ENCODE peak calls at places on chromosome 9, in nine cellular contexts. I, Z, R, H, F, L, M, K and S are unnamed samples.

GRCh38 chr9:137452761-137453642 is 6.1 kb downstream of the NSMF start:
- DNase-seq in I (no peak), Z (no peak), R (no peak), H (no peak), F (peak; percentile 23), L (no peak), M (no peak), K (peak; percentile 69), S (no peak)

GRCh38 chr9:116288658-116289057 is 135.1 kb downstream of the PAPPA start:
- DNase-seq in I (no peak), Z (no peak), R (no peak), H (no peak), F (no peak), L (no peak), M (no peak), K (no peak), S (no peak)

GRCh38 chr9:131080589-131080988 is 15.7 kb upstream of the AIF1L start:
- DNase-seq in I (no peak), Z (no peak), R (no peak), H (no peak), F (no peak), L (no peak), M (no peak), K (no peak), S (no peak)

GRCh38 chr9:93098236-93098946 is 2.4 kb downstream of the CARD19 start:
- DNase-seq in I (peak; percentile 85), Z (peak; percentile 65), R (no peak), H (peak; percentile 68), F (peak; percentile 82), L (no peak), M (peak; percentile 82), K (peak; percentile 97), S (peak; percentile 92)

GRCh38 chr9:126436545-126437269 is 110.1 kb downstream of the MVB12B start:
- DNase-seq in I (no peak), Z (no peak), R (no peak), H (no peak), F (no peak), L (no peak), M (no peak), K (no peak), S (no peak)

GRCh38 chr9:36937346-36937745 is 96.7 kb downstream of the PAX5 start:
- DNase-seq in I (peak; percentile 22), Z (no peak), R (no peak), H (no peak), F (no peak), L (no peak), M (no peak), K (no peak), S (no peak)

GRCh38 chr9:95772320-95773060 is 103.0 kb upstream of the ERCC6L2 start:
- DNase-seq in I (no peak), Z (no peak), R (peak; percentile 64), H (peak; percentile 49), F (peak; percentile 79), L (peak; percentile 72), M (peak; percentile 69), K (peak; percentile 93), S (no peak)

GRCh38 chr9:127908660-127908926 is 8.2 kb downstream of the ST6GALNAC4 start:
- DNase-seq in I (no peak), Z (no peak), R (no peak), H (no peak), F (no peak), L (no peak), M (no peak), K (no peak), S (no peak)

GRCh38 chr9:79263666-79264460 is 307.9 kb upstream of the TLE4 start:
- DNase-seq in I (no peak), Z (no peak), R (no peak), H (no peak), F (no peak), L (no peak), M (no peak), K (no peak), S (no peak)

GRCh38 chr9:4855861-4856260 is 63.1 kb downstream of the RCL1 start:
- DNase-seq in I (no peak), Z (no peak), R (no peak), H (no peak), F (peak; percentile 10), L (no peak), M (no peak), K (peak; percentile 73), S (no peak)

GRCh38 chr9:98906273-98907040 is 37.2 kb upstream of the COL15A1 start:
- DNase-seq in I (no peak), Z (no peak), R (peak; percentile 29), H (no peak), F (no peak), L (no peak), M (no peak), K (no peak), S (no peak)

GRCh38 chr9:29213374-29214161 is 1640.3 kb upstream of the C9orf72 start:
- DNase-seq in I (peak; percentile 34), Z (no peak), R (peak; percentile 83), H (no peak), F (no peak), L (peak; percentile 79), M (no peak), K (no peak), S (no peak)

GRCh38 chr9:124594215-124594614 is 87.0 kb upstream of the NR5A1 start:
- DNase-seq in I (no peak), Z (no peak), R (no peak), H (no peak), F (no peak), L (no peak), M (no peak), K (no peak), S (no peak)

DNA sequence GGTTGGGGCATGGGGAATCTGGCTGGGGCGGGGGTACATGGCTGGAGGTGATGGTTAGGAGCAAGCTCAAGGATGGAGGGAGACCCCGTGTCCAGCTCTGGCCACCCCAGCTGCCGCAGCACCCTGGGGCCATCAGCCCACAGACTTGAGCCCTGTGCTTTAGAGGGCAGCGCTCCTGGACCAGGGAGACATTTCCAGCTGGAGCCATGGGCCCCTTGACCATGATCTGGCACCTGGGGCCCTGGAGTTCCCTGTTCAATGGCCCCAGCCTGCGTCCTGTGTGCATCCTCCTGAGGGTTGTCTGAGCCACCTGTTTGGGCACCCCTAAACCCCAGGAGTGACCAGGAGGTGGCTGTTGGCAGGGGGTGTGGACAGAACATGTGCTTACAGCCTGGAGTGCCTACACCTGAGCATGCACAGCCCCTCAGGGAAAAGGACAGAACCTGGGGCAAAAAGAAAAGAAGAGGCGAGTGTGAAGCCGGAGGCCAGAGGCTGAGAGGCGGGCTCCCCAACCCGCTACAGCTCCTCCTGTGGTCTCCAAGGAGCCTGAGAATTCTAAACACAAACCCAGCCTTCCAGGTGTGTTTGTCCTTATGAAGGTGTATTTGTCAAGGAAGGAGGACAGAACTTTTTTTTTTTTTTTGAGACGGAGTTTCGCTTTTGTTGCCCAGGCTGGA is 126.7 kb downstream of the C9orf50 start:
- DNase-seq in I (peak; percentile 76), Z (no peak), R (no peak), H (no peak), F (no peak), L (peak; percentile 44), M (peak; percentile 80), K (no peak), S (peak; percentile 69)
- H3K4me1 ChIP-seq in I (peaks cover 97% of the 10 kb centered on the region), Z (peaks cover 100% of the 10 kb centered on the region), R (peaks cover 36% of the 10 kb centered on the region), H (peaks cover 93% of the 10 kb centered on the region), F (peaks cover 55% of the 10 kb centered on the region), L (peaks cover 18% of the 10 kb centered on the region), M (peaks cover 45% of the 10 kb centered on the region), K (peaks cover 69% of the 10 kb centered on the region), S (peaks cover 14% of the 10 kb centered on the region)

GRCh38 chr9:16236326-16236725 is 634.1 kb downstream of the BNC2 start:
- DNase-seq in I (no peak), Z (no peak), R (no peak), H (no peak), F (no peak), L (no peak), M (no peak), K (peak; percentile 79), S (no peak)
- TF ChIP-seq POLR2AphosphoS5 in I (peak; percentile 30), Z (no peak), R (no peak), H (no peak), F (no peak), L (no peak), M (no peak), K (peak; percentile 60), S (no peak)

GRCh38 chr9:134637696-134638502 is 3.7 kb upstream of the COL5A1 start:
- DNase-seq in I (no peak), Z (no peak), R (no peak), H (no peak), F (no peak), L (no peak), M (no peak), K (peak; percentile 47), S (no peak)

GRCh38 chr9:134639994-134640393 is 1.6 kb upstream of the COL5A1 start:
- DNase-seq in I (no peak), Z (no peak), R (no peak), H (no peak), F (no peak), L (no peak), M (no peak), K (no peak), S (no peak)

GRCh38 chr9:134637241-134637640 is 4.4 kb upstream of the COL5A1 start:
- DNase-seq in I (no peak), Z (no peak), R (no peak), H (no peak), F (no peak), L (no peak), M (no peak), K (peak; percentile 72), S (no peak)

GRCh38 chr9:134640491-134641172 is 971 bp upstream of the COL5A1 start:
- DNase-seq in I (no peak), Z (no peak), R (no peak), H (no peak), F (no peak), L (no peak), M (no peak), K (no peak), S (no peak)

DNA sequence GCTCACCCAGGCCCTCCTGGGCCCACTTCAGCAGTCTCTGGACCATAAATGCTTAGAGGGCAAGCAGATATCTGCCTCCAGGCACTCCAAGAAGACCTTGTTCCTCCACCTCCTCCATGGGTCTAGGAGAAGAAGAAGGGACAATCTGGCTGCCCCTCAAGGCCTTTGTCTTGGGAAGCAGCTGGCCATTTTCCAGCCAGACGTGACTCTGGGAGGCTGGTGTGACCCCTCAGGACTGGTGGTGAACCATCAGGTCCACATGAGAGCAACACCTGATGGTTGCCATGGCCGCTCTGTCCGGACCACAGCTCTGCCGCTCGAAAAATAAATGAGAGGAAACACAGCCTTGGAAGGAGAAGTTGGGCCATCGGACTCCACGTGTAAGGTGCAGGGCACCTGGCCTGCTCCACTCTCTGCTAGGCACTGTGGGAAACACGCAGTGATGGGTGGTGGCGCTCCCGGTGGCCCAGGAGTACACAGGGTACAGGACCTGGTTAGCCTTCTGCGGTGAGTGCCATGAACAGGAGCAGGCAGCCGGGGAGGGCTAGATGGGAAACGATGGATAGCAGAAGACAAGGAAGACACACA is 3.0 kb upstream of the COL5A1 start:
- DNase-seq in I (no peak), Z (no peak), R (no peak), H (no peak), F (no peak), L (no peak), M (no peak), K (no peak), S (no peak)
- H3K4me3 ChIP-seq in I (no peak overlapping the region), Z (no peak overlapping the region), R (no peak overlapping the region), H (no peak overlapping the region), F (no peak overlapping the region), L (no peak overlapping the region), M (no peak overlapping the region), K (no peak overlapping the region), S (no peak overlapping the region)

DNA sequence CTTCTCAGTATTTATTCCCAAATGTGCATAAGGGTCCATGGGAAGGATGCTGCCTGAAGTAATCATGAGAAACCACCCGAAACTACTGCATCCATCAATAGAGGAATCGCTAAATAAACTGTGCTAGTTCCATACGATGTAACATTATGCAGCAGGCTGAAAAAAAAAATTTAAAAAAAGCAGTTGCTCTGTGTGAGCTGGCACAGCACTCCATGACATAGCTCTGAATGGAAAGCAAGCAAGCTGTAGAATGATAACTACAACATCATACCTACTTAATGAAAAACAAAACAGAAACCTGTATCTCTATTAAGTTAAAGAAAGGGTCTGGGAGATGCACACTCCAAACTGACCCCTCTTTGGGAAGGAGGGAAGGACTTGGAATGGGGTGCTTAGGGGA is 49.3 kb downstream of the SHB start:
- DNase-seq in I (no peak), Z (no peak), R (no peak), H (no peak), F (no peak), L (no peak), M (no peak), K (no peak), S (no peak)
- H3K4me1 ChIP-seq in I (peaks cover 81% of the 10 kb centered on the region), Z (peaks cover 48% of the 10 kb centered on the region), R (peaks cover 59% of the 10 kb centered on the region), H (peaks cover 89% of the 10 kb centered on the region), F (peaks cover 41% of the 10 kb centered on the region), L (peaks cover 74% of the 10 kb centered on the region), M (peaks cover 60% of the 10 kb centered on the region), K (peaks cover 83% of the 10 kb centered on the region), S (peaks cover 32% of the 10 kb centered on the region)